ENCODE peak calls at places on chromosomes 2 and 18, in four cellular contexts. Z, L, P and C are unnamed samples.

GRCh38 chr2:180707867-180708205 is 272.6 kb upstream of the UBE2E3 start:
- DNase-seq in Z (no peak), P (no peak), L (peak), C (no peak)

GRCh38 chr2:55168221-55169154 is 63.6 kb downstream of the CLHC1 start:
- DNase-seq in P (peak), L (peak), Z (peak), C (no peak)

GRCh38 chr2:241837197-241837596 is 21.5 kb downstream of the PDCD1 start:
- DNase-seq in Z (no peak), P (no peak), L (no peak), C (no peak)

GRCh38 chr2:234271342-234271741 is 220.8 kb downstream of the SPP2 start:
- DNase-seq in P (no peak), L (no peak), Z (no peak), C (no peak)

GRCh38 chr2:121735520-121736074 is 1.1 kb downstream of the NIFK start:
- DNase-seq in P (peak), L (no peak), Z (peak), C (no peak)

GRCh38 chr2:211591456-211591855 is 947.1 kb downstream of the ERBB4 start:
- DNase-seq in P (no peak), L (no peak), Z (no peak), C (no peak)

GRCh38 chr2:46770622-46771021 is 145.0 kb downstream of the MCFD2 start:
- DNase-seq in Z (no peak), L (peak), P (no peak), C (no peak)

GRCh38 chr2:70921839-70922590 is 13.7 kb upstream of the ATP6V1B1 start:
- DNase-seq in Z (no peak), P (no peak), L (peak), C (no peak)

GRCh38 chr2:148866091-148866490 is 8.9 kb upstream of the KIF5C start:
- DNase-seq in Z (no peak), L (no peak), P (no peak), C (no peak)

GRCh38 chr2:186827426-186827825 is 21.5 kb downstream of the ZSWIM2 start:
- DNase-seq in Z (no peak), P (no peak), L (peak), C (no peak)

GRCh38 chr18:73752546-73752945 is 395.1 kb downstream of the FBXO15 start:
- DNase-seq in Z (no peak), P (no peak), L (peak), C (no peak)

GRCh38 chr2:141109633-141110032 is 1021.2 kb downstream of the LRP1B start:
- DNase-seq in Z (no peak), L (no peak), P (no peak), C (no peak)

GRCh38 chr2:181268174-181268867 is 188.9 kb upstream of the ITGA4 start:
- DNase-seq in Z (peak), L (no peak), P (no peak), C (no peak)

GRCh38 chr2:236028066-236028465 is 140.1 kb downstream of the GBX2 start:
- DNase-seq in P (no peak), L (no peak), Z (no peak), C (no peak)

DNA sequence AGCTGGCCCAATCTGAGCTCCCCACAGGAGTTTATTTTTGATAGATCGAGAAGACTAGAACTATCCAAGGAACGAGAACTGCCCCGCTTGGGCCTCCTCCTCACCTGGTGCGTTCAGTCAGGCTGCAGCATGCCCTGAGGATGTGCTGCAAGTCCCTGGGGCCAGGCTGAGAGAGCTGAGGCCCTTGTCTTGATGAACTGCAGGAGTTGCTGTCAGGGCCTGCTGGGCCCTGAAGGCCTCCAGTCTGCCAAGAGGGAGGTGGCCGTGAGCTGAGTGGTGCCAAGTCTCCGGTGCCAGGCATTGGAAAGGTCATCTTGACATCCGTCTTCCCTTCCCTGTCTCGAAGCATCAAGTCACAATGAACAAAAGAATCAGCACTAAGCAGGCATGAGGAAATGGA is 55.9 kb downstream of the CTIF start:
- DNase-seq in L (no peak), P (no peak), Z (no peak), C (no peak)
- TF ChIP-seq CTCF in L (no peak), P (no peak), Z (no peak), C (no peak)

DNA sequence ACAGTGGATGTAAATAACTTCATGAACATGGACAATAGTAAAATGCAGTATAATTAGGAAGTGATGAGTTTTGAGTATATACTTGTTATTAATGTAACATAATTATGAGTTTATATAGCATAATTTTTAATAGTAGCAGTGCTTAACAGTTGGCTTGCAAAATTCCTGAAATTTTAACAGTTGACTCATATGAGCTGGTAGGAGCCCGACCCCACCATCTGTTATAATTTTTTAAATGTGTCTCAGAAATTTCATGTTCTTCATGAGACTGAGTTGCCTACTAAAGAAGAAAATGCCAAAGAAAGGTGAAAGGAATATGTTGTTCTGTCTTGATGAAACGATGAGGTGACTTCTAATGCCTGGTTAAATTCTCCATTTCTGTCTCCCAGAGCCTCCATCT is 62.6 kb downstream of the ITGB1BP1 start:
- DNase-seq in Z (no peak), L (no peak), P (no peak), C (no peak)
- TF ChIP-seq CTCF in Z (no peak), L (no peak), P (no peak), C (no peak)

GRCh38 chr2:239238381-239238780 is 162.4 kb downstream of the HDAC4 start:
- DNase-seq in L (no peak), Z (no peak), P (no peak), C (no peak)
- TF ChIP-seq CTCF in L (no peak), Z (no peak), P (no peak), C (no peak)

DNA sequence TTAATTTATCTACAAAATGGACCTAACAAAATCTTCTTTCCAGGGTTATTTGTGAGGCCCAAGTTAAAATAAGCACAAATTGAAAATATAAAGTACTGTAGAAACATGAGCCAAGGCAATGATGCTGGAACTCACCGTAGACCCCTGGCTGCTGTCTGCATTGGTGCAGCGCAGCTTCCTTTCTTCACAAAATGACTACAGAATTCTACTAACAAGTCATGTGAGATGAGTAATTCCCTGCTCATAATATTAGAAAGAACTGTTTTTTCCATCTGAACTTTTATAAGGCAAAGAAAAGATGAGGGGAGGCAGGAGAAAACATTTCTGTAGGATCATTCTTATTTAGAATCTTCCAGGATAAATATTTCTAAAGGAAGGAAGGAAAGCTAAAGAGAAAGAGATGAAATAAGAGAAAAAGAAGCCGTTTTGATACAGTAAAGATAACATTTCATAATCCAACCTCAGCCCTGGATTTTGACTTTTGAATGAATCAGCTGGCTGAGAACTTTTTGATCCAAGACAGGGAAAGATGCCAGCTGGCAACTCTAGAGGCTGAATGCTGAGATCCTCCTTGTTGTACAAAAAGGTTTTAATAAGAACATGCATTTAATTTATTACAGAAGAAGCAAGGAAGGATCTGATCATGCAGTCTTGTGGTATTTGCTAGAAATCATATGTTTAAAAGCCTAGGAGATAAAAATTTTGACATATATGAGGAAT is 183.9 kb upstream of the KLHL14 start:
- DNase-seq in P (peak), L (peak), Z (no peak), C (no peak)
- TF ChIP-seq CTCF in P (peak), L (peak), Z (no peak), C (no peak)

DNA sequence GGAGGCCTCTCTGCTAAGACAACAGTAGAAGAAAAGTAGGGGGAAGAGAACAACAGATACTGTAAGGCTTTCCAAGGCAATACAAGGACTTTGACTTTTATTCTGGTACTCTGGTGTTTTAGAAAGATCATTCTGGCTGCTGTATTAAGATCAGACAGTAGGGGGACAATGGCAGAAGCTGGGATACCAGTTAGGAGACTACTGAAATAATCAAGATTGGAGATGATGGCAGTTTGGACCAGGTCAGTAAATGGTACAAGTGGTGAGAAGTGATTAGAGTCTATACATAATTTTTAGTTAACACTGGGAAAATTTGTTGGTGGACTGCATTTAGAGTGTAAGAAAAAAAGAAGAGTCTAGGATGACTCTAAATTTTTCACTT is 139.7 kb downstream of the ROCK1 start:
- DNase-seq in P (peak), L (peak), Z (peak), C (peak)
- TF ChIP-seq CTCF in P (peak), L (peak), Z (peak), C (peak)

DNA sequence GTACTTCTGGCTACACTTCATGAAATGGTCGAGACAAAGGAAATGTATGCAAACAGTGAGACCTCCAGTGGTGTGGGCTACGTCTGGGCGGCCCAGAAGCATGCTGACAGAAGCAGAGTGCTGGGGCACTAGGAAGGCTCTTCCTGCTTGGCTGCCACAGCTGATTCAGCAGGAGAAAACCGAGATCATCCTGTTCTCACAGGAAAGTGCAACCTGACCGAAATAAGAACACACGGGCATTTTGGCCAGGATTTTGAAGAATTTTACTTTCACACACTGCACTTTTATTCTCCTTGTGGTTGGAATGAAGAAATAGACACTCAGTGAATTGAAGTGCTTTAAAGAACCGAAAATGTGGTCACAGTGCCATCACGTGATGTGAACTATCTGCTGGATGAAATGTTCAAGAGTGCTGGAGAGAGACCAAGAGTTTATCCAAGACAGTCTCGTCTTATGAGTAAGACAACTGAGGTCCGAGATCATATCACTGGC is 149.5 kb downstream of the CCBE1 start:
- DNase-seq in P (no peak), L (peak), Z (peak), C (no peak)
- TF ChIP-seq CTCF in P (no peak), L (peak), Z (no peak), C (no peak)

GRCh38 chr2:109396338-109397180 is 217.2 kb downstream of the SEPTIN10 start:
- DNase-seq in P (no peak), Z (peak), L (no peak), C (peak)
- TF ChIP-seq CTCF in P (no peak), Z (no peak), L (peak), C (no peak)